ENCODE peak calls at places on chromosome 7, in five cellular contexts. X, E, Y, I and V are unnamed samples.

GRCh38 chr7:89728550-89728949 is 425.7 kb upstream of the STEAP1 start:
- DNase-seq in X (no peak), E (no peak), Y (no peak), I (no peak), V (no peak)

GRCh38 chr7:102268635-102269034 is 18.0 kb upstream of the SH2B2 start:
- DNase-seq in X (no peak), E (no peak), Y (peak), I (no peak), V (no peak)

GRCh38 chr7:130393799-130394411 is 13.6 kb downstream of the CPA1 start:
- DNase-seq in X (no peak), E (no peak), Y (no peak), I (no peak), V (no peak)

GRCh38 chr7:23341846-23342598 is 42.9 kb downstream of the MALSU1 start:
- DNase-seq in X (no peak), E (no peak), Y (no peak), I (no peak), V (no peak)

GRCh38 chr7:30403477-30403876 is 75.1 kb downstream of the NOD1 start:
- DNase-seq in X (no peak), E (no peak), Y (no peak), I (peak), V (no peak)

GRCh38 chr7:105268056-105268455 is 120.7 kb downstream of the SRPK2 start:
- DNase-seq in X (no peak), E (no peak), Y (peak), I (peak), V (no peak)

GRCh38 chr7:155590215-155591023 is 44.1 kb upstream of the CNPY1 start:
- DNase-seq in X (no peak), E (peak), Y (peak), I (no peak), V (peak)

GRCh38 chr7:100855515-100855914 is 3.0 kb downstream of the SLC12A9 start:
- DNase-seq in X (no peak), E (no peak), Y (no peak), I (no peak), V (no peak)